ENCODE peak calls at places on chromosomes 16 and 17, in six cellular contexts. One of them, this sample, is unnamed.

GRCh38 chr16:15572329-15573001 is 70.5 kb downstream of the MARF1 start:
- DNase-seq in GM10248: no peak
- DNase-seq in CD8-positive, alpha-beta T cell: no peak
- DNase-seq in IMR-90: peak
- DNase-seq in body of pancreas: no peak
- DNase-seq in cardiac muscle cell: peak
- DNase-seq in this sample: no peak

GRCh38 chr17:50559674-50560184 is 786 bp upstream of the CACNA1G start:
- DNase-seq in CD8-positive, alpha-beta T cell: no peak
- DNase-seq in body of pancreas: peak
- DNase-seq in GM10248: peak
- DNase-seq in cardiac muscle cell: peak
- DNase-seq in IMR-90: peak
- DNase-seq in this sample: no peak

GRCh38 chr16:18059089-18059488 is 277.4 kb downstream of the NPIPA8 start:
- DNase-seq in CD8-positive, alpha-beta T cell: no peak
- DNase-seq in IMR-90: no peak
- DNase-seq in cardiac muscle cell: no peak
- DNase-seq in GM10248: no peak
- DNase-seq in body of pancreas: no peak
- DNase-seq in this sample: no peak

GRCh38 chr17:36632916-36633846 is 31.8 kb downstream of the MRM1 start:
- DNase-seq in cardiac muscle cell: no peak
- DNase-seq in IMR-90: no peak
- DNase-seq in body of pancreas: no peak
- DNase-seq in GM10248: no peak
- DNase-seq in CD8-positive, alpha-beta T cell: no peak
- DNase-seq in this sample: no peak

GRCh38 chr16:58970775-58971174 is 236.7 kb upstream of the GOT2 start:
- DNase-seq in body of pancreas: no peak
- DNase-seq in IMR-90: no peak
- DNase-seq in cardiac muscle cell: no peak
- DNase-seq in GM10248: no peak
- DNase-seq in CD8-positive, alpha-beta T cell: no peak
- DNase-seq in this sample: no peak

GRCh38 chr16:2062801-2063200 is 15.0 kb downstream of the TSC2 start:
- DNase-seq in IMR-90: no peak
- DNase-seq in CD8-positive, alpha-beta T cell: no peak
- DNase-seq in body of pancreas: no peak
- DNase-seq in GM10248: no peak
- DNase-seq in cardiac muscle cell: no peak
- DNase-seq in this sample: no peak

GRCh38 chr17:16283705-16284104 is 66.7 kb downstream of the PIGL start:
- DNase-seq in CD8-positive, alpha-beta T cell: no peak
- DNase-seq in GM10248: no peak
- DNase-seq in IMR-90: peak
- DNase-seq in body of pancreas: no peak
- DNase-seq in cardiac muscle cell: peak
- DNase-seq in this sample: no peak

GRCh38 chr16:89574681-89575246 is 794 bp upstream of the CPNE7 start:
- DNase-seq in cardiac muscle cell: peak
- DNase-seq in GM10248: peak
- DNase-seq in CD8-positive, alpha-beta T cell: peak
- DNase-seq in body of pancreas: peak
- DNase-seq in IMR-90: peak
- DNase-seq in this sample: peak

GRCh38 chr16:65782537-65783290 is 583.8 kb upstream of the CDH5 start:
- DNase-seq in IMR-90: peak
- DNase-seq in GM10248: no peak
- DNase-seq in cardiac muscle cell: peak
- DNase-seq in CD8-positive, alpha-beta T cell: no peak
- DNase-seq in body of pancreas: peak
- DNase-seq in this sample: no peak

GRCh38 chr17:49438439-49438861 is 23.8 kb upstream of the PHB1 start:
- DNase-seq in IMR-90: no peak
- DNase-seq in cardiac muscle cell: no peak
- DNase-seq in CD8-positive, alpha-beta T cell: no peak
- DNase-seq in GM10248: no peak
- DNase-seq in body of pancreas: no peak
- DNase-seq in this sample: no peak

GRCh38 chr16:1556254-1556653 is 22.8 kb downstream of the TMEM204 start:
- DNase-seq in body of pancreas: no peak
- DNase-seq in CD8-positive, alpha-beta T cell: no peak
- DNase-seq in GM10248: no peak
- DNase-seq in cardiac muscle cell: no peak
- DNase-seq in IMR-90: no peak
- DNase-seq in this sample: no peak

GRCh38 chr16:49350265-49351103 is 23.1 kb upstream of the C16orf78 start:
- DNase-seq in body of pancreas: peak
- DNase-seq in IMR-90: peak
- DNase-seq in cardiac muscle cell: peak
- DNase-seq in GM10248: peak
- DNase-seq in CD8-positive, alpha-beta T cell: peak
- DNase-seq in this sample: peak

GRCh38 chr17:9237053-9237410 is 215.7 kb downstream of the NTN1 start:
- DNase-seq in body of pancreas: no peak
- DNase-seq in IMR-90: no peak
- DNase-seq in GM10248: no peak
- DNase-seq in cardiac muscle cell: no peak
- DNase-seq in CD8-positive, alpha-beta T cell: no peak
- DNase-seq in this sample: no peak

GRCh38 chr17:71444011-71444574 is 676.7 kb upstream of the SOX9 start:
- DNase-seq in GM10248: no peak
- DNase-seq in cardiac muscle cell: no peak
- DNase-seq in IMR-90: peak
- DNase-seq in body of pancreas: no peak
- DNase-seq in CD8-positive, alpha-beta T cell: no peak
- DNase-seq in this sample: no peak

GRCh38 chr16:79873825-79874224 is 273.3 kb upstream of the MAF start:
- DNase-seq in cardiac muscle cell: no peak
- DNase-seq in IMR-90: no peak
- DNase-seq in body of pancreas: no peak
- DNase-seq in GM10248: no peak
- DNase-seq in CD8-positive, alpha-beta T cell: no peak
- DNase-seq in this sample: no peak

GRCh38 chr16:79845734-79846135 is 245.2 kb upstream of the MAF start:
- DNase-seq in GM10248: no peak
- DNase-seq in cardiac muscle cell: no peak
- DNase-seq in body of pancreas: no peak
- DNase-seq in CD8-positive, alpha-beta T cell: no peak
- DNase-seq in IMR-90: no peak
- DNase-seq in this sample: no peak

GRCh38 chr16:49097964-49098363 is 183.7 kb downstream of the CBLN1 start:
- DNase-seq in IMR-90: no peak
- DNase-seq in cardiac muscle cell: no peak
- DNase-seq in body of pancreas: no peak
- DNase-seq in CD8-positive, alpha-beta T cell: no peak
- DNase-seq in GM10248: no peak
- DNase-seq in this sample: no peak

GRCh38 chr16:80054656-80055055 is 454.1 kb upstream of the MAF start:
- DNase-seq in GM10248: no peak
- DNase-seq in IMR-90: no peak
- DNase-seq in CD8-positive, alpha-beta T cell: no peak
- DNase-seq in body of pancreas: no peak
- DNase-seq in cardiac muscle cell: no peak
- DNase-seq in this sample: no peak

GRCh38 chr17:46818929-46819859 is 702 bp upstream of the WNT3 start:
- DNase-seq in cardiac muscle cell: no peak
- DNase-seq in IMR-90: no peak
- DNase-seq in body of pancreas: no peak
- DNase-seq in GM10248: peak
- DNase-seq in CD8-positive, alpha-beta T cell: no peak
- DNase-seq in this sample: no peak

GRCh38 chr17:8189711-8190477 is at the start of gene BORCS6:
- DNase-seq in body of pancreas: peak
- DNase-seq in IMR-90: peak
- DNase-seq in CD8-positive, alpha-beta T cell: peak
- DNase-seq in cardiac muscle cell: peak
- DNase-seq in GM10248: peak
- DNase-seq in this sample: peak

DNA sequence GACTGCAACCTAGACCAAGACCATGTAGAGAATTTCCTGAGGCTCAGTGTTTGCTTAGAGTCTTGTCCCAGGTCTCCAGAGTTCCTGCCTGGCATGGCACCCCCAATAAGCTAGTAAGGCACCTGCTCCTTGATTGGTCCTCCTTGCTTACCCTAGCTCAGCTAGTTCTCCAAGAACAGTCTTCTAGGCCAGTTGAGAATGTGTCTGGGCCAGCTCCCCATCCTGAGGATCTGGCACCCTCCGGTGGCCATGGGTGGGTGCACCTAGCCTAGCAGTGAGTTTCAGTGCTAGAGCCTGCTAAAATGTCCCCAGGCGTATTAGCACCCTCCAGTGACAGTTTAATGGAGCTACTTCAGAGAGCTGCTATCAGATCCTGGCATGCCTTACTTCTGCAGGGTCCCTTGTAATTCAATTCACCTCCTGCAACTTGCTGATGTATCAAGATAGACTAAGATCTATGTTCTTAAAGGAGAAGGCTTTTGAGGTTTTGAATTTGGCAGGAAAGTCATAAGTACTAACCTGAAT is 44.4 kb upstream of the MED13 start:
- DNase-seq in GM10248: peak
- DNase-seq in IMR-90: peak
- DNase-seq in cardiac muscle cell: peak
- DNase-seq in body of pancreas: peak
- DNase-seq in CD8-positive, alpha-beta T cell: no peak
- DNase-seq in this sample: peak
- TF ChIP-seq CTCF in GM10248: peak
- TF ChIP-seq CTCF in IMR-90: peak
- TF ChIP-seq CTCF in cardiac muscle cell: peak
- TF ChIP-seq CTCF in body of pancreas: peak
- TF ChIP-seq CTCF in CD8-positive, alpha-beta T cell: peak
- TF ChIP-seq CTCF in this sample: no peak

GRCh38 chr16:84571010-84571409 is 46.9 kb downstream of the COTL1 start:
- DNase-seq in body of pancreas: no peak
- DNase-seq in IMR-90: no peak
- DNase-seq in cardiac muscle cell: no peak
- DNase-seq in GM10248: no peak
- DNase-seq in CD8-positive, alpha-beta T cell: no peak
- DNase-seq in this sample: no peak

GRCh38 chr16:84571506-84571905 is 46.4 kb downstream of the COTL1 start:
- DNase-seq in IMR-90: no peak
- DNase-seq in CD8-positive, alpha-beta T cell: no peak
- DNase-seq in body of pancreas: no peak
- DNase-seq in cardiac muscle cell: no peak
- DNase-seq in GM10248: no peak
- DNase-seq in this sample: no peak

GRCh38 chr16:84577034-84577803 is 40.7 kb downstream of the COTL1 start:
- DNase-seq in IMR-90: no peak
- DNase-seq in body of pancreas: peak
- DNase-seq in GM10248: no peak
- DNase-seq in cardiac muscle cell: no peak
- DNase-seq in CD8-positive, alpha-beta T cell: no peak
- DNase-seq in this sample: no peak

GRCh38 chr16:84572096-84572495 is 45.8 kb downstream of the COTL1 start:
- DNase-seq in IMR-90: no peak
- DNase-seq in cardiac muscle cell: no peak
- DNase-seq in GM10248: no peak
- DNase-seq in body of pancreas: no peak
- DNase-seq in CD8-positive, alpha-beta T cell: no peak
- DNase-seq in this sample: no peak

GRCh38 chr16:84574191-84574590 is 43.7 kb downstream of the COTL1 start:
- DNase-seq in IMR-90: no peak
- DNase-seq in body of pancreas: no peak
- DNase-seq in cardiac muscle cell: no peak
- DNase-seq in GM10248: no peak
- DNase-seq in CD8-positive, alpha-beta T cell: no peak
- DNase-seq in this sample: no peak
- TF ChIP-seq CTCF in IMR-90: no peak
- TF ChIP-seq CTCF in body of pancreas: no peak
- TF ChIP-seq CTCF in cardiac muscle cell: no peak
- TF ChIP-seq CTCF in GM10248: no peak
- TF ChIP-seq CTCF in CD8-positive, alpha-beta T cell: no peak
- TF ChIP-seq CTCF in this sample: no peak

DNA sequence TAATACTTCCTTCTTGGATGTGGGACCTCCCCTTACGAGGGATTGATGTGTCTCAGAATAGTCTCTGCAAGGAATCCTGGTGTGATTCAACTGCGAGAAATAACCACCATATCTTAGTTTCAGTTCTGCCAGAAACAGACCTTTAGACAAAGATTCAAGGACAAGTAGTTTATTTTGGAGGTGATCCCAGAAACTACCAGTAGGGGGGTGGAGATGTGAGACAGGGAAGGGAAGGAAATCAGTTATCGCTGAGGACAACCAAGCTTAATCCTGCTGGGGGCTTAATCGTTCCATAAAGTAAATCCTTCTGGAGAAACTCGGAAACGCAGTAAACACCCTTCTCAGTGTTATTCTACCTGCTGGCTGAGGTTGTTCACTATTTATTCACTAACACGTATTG is 5.0 kb upstream of the SDR42E1 start:
- DNase-seq in IMR-90: peak
- DNase-seq in body of pancreas: peak
- DNase-seq in CD8-positive, alpha-beta T cell: no peak
- DNase-seq in GM10248: no peak
- DNase-seq in cardiac muscle cell: peak
- DNase-seq in this sample: no peak
- TF ChIP-seq CTCF in IMR-90: peak
- TF ChIP-seq CTCF in body of pancreas: peak
- TF ChIP-seq CTCF in CD8-positive, alpha-beta T cell: no peak
- TF ChIP-seq CTCF in GM10248: no peak
- TF ChIP-seq CTCF in cardiac muscle cell: peak
- TF ChIP-seq CTCF in this sample: no peak

GRCh38 chr17:58176200-58176599 is 9.4 kb downstream of the OR4D2 start:
- DNase-seq in cardiac muscle cell: peak
- DNase-seq in IMR-90: peak
- DNase-seq in body of pancreas: no peak
- DNase-seq in CD8-positive, alpha-beta T cell: no peak
- DNase-seq in GM10248: no peak
- DNase-seq in this sample: no peak

GRCh38 chr17:58166682-58167081 is at the start of gene OR4D2:
- DNase-seq in IMR-90: no peak
- DNase-seq in cardiac muscle cell: no peak
- DNase-seq in CD8-positive, alpha-beta T cell: no peak
- DNase-seq in body of pancreas: no peak
- DNase-seq in GM10248: no peak
- DNase-seq in this sample: no peak

GRCh38 chr17:58174871-58175270 is 8.1 kb downstream of the OR4D2 start:
- DNase-seq in GM10248: no peak
- DNase-seq in CD8-positive, alpha-beta T cell: no peak
- DNase-seq in body of pancreas: no peak
- DNase-seq in IMR-90: no peak
- DNase-seq in cardiac muscle cell: no peak
- DNase-seq in this sample: no peak

DNA sequence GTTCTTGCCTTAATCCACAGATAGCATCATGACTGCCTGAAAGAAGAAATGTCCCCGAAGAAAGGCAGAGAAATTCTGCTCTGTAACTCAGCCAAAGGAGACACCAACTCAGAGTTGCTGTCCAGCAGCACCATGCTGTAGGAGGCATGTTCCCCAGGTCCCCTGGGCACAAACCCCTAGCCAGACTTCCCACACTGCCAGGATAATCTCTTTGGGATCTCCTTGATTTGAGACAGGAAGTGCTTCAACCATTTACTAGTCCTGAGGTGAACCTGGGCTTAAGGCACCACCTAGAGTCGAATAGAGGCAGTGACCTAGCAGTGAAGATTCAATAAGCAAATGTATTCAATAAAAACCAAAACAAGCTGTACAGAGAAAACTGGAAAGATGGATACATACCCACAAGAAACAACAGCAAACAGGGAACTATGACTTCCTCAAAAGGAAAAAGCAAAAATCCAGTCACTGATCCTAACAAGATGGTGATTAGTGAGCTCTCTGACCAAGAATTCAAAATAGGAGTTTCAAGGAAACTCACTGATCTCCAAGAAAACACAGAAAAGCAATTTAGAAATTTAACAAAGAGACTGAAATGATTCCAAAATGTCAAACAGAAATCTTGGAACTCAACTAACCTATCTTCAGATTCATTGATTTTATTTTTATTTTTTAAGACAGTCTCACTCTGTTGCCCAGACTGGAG is 5.7 kb downstream of the OR4D2 start:
- DNase-seq in IMR-90: peak
- DNase-seq in CD8-positive, alpha-beta T cell: peak
- DNase-seq in GM10248: no peak
- DNase-seq in cardiac muscle cell: peak
- DNase-seq in body of pancreas: peak
- DNase-seq in this sample: peak
- TF ChIP-seq CTCF in IMR-90: peak
- TF ChIP-seq CTCF in CD8-positive, alpha-beta T cell: peak
- TF ChIP-seq CTCF in GM10248: peak
- TF ChIP-seq CTCF in cardiac muscle cell: peak
- TF ChIP-seq CTCF in body of pancreas: peak
- TF ChIP-seq CTCF in this sample: peak